ENCODE peak calls at places on chromosomes 4 and X, in eight cellular contexts. W is heart left ventricle, G is esophagus squamous epithelium, Y is IMR-90, J is endothelial cell of umbilical vein, B is ovary, N is lower leg skin, L is thyroid gland. K is an unnamed sample.

GRCh38 chrX:15849555-15849954 is 5.1 kb downstream of the AP1S2 start:
- DNase-seq in G (no peak), W (no peak), L (no peak), Y (no peak), J (peak), B (no peak), N (no peak), K (no peak)

GRCh38 chr4:88017516-88018302 is 10.3 kb downstream of the PKD2 start:
- DNase-seq in G (no peak), L (no peak), W (no peak), B (no peak), N (peak), J (peak), Y (peak), K (no peak)

GRCh38 chr4:108080752-108081151 is 88.0 kb downstream of the LEF1 start:
- DNase-seq in J (no peak), B (no peak), G (no peak), Y (no peak), L (no peak), W (no peak), N (no peak), K (no peak)

GRCh38 chr4:138540056-138540800 is 298.1 kb upstream of the SLC7A11 start:
- DNase-seq in W (no peak), N (no peak), G (no peak), Y (peak), B (no peak), J (no peak), L (no peak), K (no peak)

GRCh38 chr4:7491915-7492314 is 57.2 kb upstream of the PSAPL1 start:
- DNase-seq in B (no peak), L (no peak), Y (no peak), G (no peak), W (no peak), J (no peak), N (no peak), K (no peak)

GRCh38 chr4:60575336-60575735 is 624.8 kb upstream of the ADGRL3 start:
- DNase-seq in B (no peak), J (no peak), L (no peak), G (no peak), W (no peak), N (no peak), Y (no peak), K (no peak)

GRCh38 chrX:34559325-34559724 is 97.8 kb downstream of the TMEM47 start:
- DNase-seq in B (no peak), L (no peak), N (no peak), Y (peak), W (no peak), G (no peak), J (peak), K (no peak)

GRCh38 chr4:129358571-129358970 is 262.6 kb downstream of the C4orf33 start:
- DNase-seq in J (peak), W (no peak), L (no peak), Y (peak), N (no peak), G (no peak), B (no peak), K (no peak)

GRCh38 chr4:182063651-182064050 is 179.6 kb upstream of the TENM3 start:
- DNase-seq in G (no peak), Y (no peak), N (no peak), B (no peak), W (no peak), J (no peak), L (no peak), K (no peak)

GRCh38 chrX:99078301-99078700 is 1331.8 kb downstream of the PCDH19 start:
- DNase-seq in N (no peak), Y (no peak), J (no peak), L (no peak), W (no peak), B (no peak), G (no peak), K (no peak)

GRCh38 chr4:8474856-8475255 is 34.3 kb downstream of the TRMT44 start:
- DNase-seq in B (no peak), N (no peak), J (no peak), L (no peak), W (no peak), Y (no peak), G (no peak), K (no peak)

GRCh38 chr4:24394041-24394440 is 190.3 kb downstream of the DHX15 start:
- DNase-seq in J (no peak), G (no peak), B (no peak), Y (peak), L (no peak), N (no peak), W (no peak), K (no peak)

GRCh38 chr4:165464813-165465381 is 86.1 kb downstream of the CPE start:
- DNase-seq in J (peak), N (no peak), L (peak), G (no peak), Y (peak), W (no peak), B (no peak), K (no peak)

GRCh38 chrX:45849261-45849660 is 648.6 kb upstream of the DIPK2B start:
- DNase-seq in J (peak), Y (peak), W (no peak), G (no peak), N (no peak), B (no peak), L (peak), K (no peak)

GRCh38 chr4:101162990-101163380 is 184.3 kb downstream of the PPP3CA start:
- DNase-seq in N (no peak), Y (no peak), B (no peak), L (no peak), W (no peak), G (no peak), J (no peak), K (no peak)

GRCh38 chrX:66035667-66036066 is 4.2 kb downstream of the VSIG4 start:
- DNase-seq in L (no peak), G (no peak), B (no peak), Y (no peak), N (no peak), W (no peak), J (no peak), K (no peak)

GRCh38 chr4:2350982-2351381 is 67.5 kb downstream of the ZFYVE28 start:
- DNase-seq in Y (no peak), L (no peak), G (no peak), J (no peak), B (no peak), N (no peak), W (peak), K (no peak)

GRCh38 chrX:22922961-22923360 is 76.8 kb upstream of the DDX53 start:
- DNase-seq in J (no peak), Y (peak), N (no peak), L (no peak), B (peak), W (no peak), G (no peak), K (no peak)

GRCh38 chrX:48703642-48704481 is 7.3 kb downstream of the SUV39H1 start:
- DNase-seq in N (no peak), J (no peak), B (no peak), G (no peak), L (no peak), W (no peak), Y (peak), K (peak)

GRCh38 chrX:45669715-45670360 is 469.2 kb upstream of the DIPK2B start:
- DNase-seq in Y (peak), G (no peak), L (no peak), J (no peak), W (no peak), N (no peak), B (no peak), K (no peak)

GRCh38 chrX:153413731-153414130 is 2.5 kb downstream of the ZFP92 start:
- DNase-seq in L (no peak), J (no peak), W (no peak), B (no peak), N (no peak), G (no peak), Y (no peak), K (no peak)

GRCh38 chrX:155768036-155768769 is 112.9 kb upstream of the VAMP7 start:
- DNase-seq in J (no peak), Y (peak), G (no peak), N (no peak), W (peak), L (no peak), B (no peak), K (no peak)

GRCh38 chr4:20623936-20624335 is 76.3 kb upstream of the PACRGL start:
- DNase-seq in N (no peak), J (no peak), G (no peak), Y (no peak), L (no peak), W (no peak), B (no peak), K (no peak)

GRCh38 chr4:59570850-59571476 is 1629.2 kb upstream of the ADGRL3 start:
- DNase-seq in Y (no peak), B (no peak), W (no peak), G (no peak), L (no peak), N (no peak), J (no peak), K (no peak)

GRCh38 chr4:119300072-119300387 is 21.9 kb downstream of the FABP2 start:
- DNase-seq in G (no peak), L (peak), Y (peak), J (peak), B (peak), N (peak), W (peak), K (peak)

GRCh38 chrX:40176256-40176978 is 78.7 kb upstream of the BCOR start:
- DNase-seq in Y (no peak), B (peak), G (peak), W (peak), J (peak), L (peak), N (no peak), K (no peak)
- TF ChIP-seq POLR2A in Y (no peak), B (peak), G (no peak), W (no peak), J (no peak), L (no peak), N (no peak), K (no peak)

GRCh38 chr4:5752803-5753184 is 41.8 kb downstream of the EVC start:
- DNase-seq in J (no peak), G (no peak), W (no peak), Y (no peak), B (no peak), N (no peak), L (no peak), K (no peak)
- H3K4me3 ChIP-seq in J (no peak), G (no peak), W (no peak), Y (no peak), B (no peak), N (no peak), L (no peak), K (no peak)

DNA sequence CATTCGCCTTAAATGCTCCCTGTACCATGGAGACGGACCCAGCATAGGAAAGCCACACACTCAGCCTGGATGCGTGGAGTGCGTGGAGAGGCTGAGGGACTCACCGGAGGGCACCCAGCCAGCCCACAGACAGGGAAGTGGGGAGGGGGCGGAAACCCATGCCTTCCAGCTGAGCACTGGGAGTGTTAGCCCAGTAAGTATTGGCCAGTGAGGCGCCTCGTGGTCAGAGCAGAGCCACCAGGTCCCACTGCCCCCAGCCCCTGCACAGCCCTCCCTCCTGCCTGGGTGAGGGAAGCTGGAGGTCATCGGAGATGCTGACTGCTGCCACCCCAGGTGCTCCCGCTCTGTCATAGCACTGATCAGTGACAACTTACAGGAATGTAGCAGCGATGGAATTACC is 15.3 kb downstream of the SUPT20HL1 start:
- DNase-seq in B (no peak), J (no peak), W (no peak), L (no peak), Y (no peak), N (no peak), G (no peak), K (no peak)
- TF ChIP-seq CTCF in B (no peak), J (no peak), W (no peak), L (no peak), Y (no peak), N (no peak), G (no peak), K (no peak)

GRCh38 chrX:38327007-38327774 is at the start of gene RPGR:
- DNase-seq in G (peak), B (peak), W (peak), N (peak), J (peak), Y (peak), L (peak), K (peak)
- TF ChIP-seq POLR2A in G (no peak), B (peak), W (no peak), N (no peak), J (peak), Y (peak), L (no peak), K (no peak)

DNA sequence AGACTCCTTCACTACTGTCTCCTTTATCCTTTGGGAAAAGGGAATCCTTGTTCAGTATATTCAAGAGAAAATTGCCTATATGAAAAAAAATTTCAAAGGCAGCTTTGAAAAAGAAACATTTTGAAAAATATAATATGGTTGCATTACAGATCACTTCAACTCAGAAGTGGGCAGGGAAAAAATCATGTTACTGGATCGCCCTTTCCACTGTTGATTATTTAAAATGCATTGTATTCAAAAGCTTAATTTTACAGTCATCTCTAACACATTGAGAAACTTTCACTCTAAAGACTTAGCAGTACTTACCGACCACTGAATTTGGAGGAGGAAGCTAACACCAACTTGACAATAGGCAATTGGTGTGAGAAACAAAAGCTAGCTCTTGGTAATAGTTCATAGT is 101.8 kb downstream of the CEP135 start:
- DNase-seq in J (no peak), N (no peak), L (no peak), G (no peak), W (no peak), Y (no peak), B (no peak), K (no peak)
- H3K4me3 ChIP-seq in J (peak), N (no peak), L (no peak), G (no peak), W (no peak), Y (no peak), B (no peak), K (no peak)

GRCh38 chrX:74383611-74384010 is 37.7 kb upstream of the SLC16A2 start:
- DNase-seq in N (no peak), L (peak), W (no peak), J (peak), G (no peak), Y (peak), B (peak), K (no peak)
- TF ChIP-seq CTCF in N (no peak), L (peak), W (peak), J (peak), G (peak), Y (peak), B (no peak), K (peak)

GRCh38 chr4:80207664-80208063 is 10.4 kb downstream of the PRDM8 start:
- DNase-seq in Y (no peak), J (no peak), G (no peak), B (no peak), N (no peak), L (no peak), W (no peak), K (no peak)

GRCh38 chr4:80209302-80209701 is 12.0 kb downstream of the PRDM8 start:
- DNase-seq in L (no peak), N (no peak), B (no peak), J (no peak), Y (no peak), G (no peak), W (no peak), K (no peak)

GRCh38 chr4:80207172-80207583 is 9.9 kb downstream of the PRDM8 start:
- DNase-seq in J (no peak), Y (no peak), B (no peak), G (no peak), L (peak), N (no peak), W (no peak), K (no peak)

GRCh38 chr4:80210549-80210948 is 13.2 kb downstream of the PRDM8 start:
- DNase-seq in Y (no peak), B (no peak), W (no peak), G (no peak), J (no peak), N (no peak), L (no peak), K (no peak)

DNA sequence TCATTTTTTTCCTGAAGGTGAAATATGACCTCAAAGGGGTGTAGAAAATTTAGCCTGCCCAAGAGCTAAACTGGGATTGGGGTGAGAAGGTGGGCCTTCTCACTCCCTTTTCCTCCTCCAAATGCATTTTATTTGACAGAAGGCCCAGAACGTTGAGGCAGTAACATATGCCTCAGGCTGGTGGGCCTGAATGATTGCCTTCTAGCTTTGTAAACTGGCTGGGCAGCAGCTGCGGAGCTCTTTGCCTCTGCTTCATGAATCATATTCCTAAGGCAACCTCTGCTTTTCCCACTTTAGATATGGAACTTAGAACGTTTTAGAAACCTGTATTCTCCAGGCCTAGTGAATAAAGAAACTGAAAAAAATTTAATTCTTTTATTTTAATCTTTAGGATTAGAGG is 11.3 kb downstream of the PRDM8 start:
- DNase-seq in W (no peak), L (no peak), N (no peak), G (no peak), Y (peak), J (no peak), B (no peak), K (no peak)
- TF ChIP-seq POLR2A in W (no peak), L (no peak), N (no peak), G (no peak), Y (no peak), J (no peak), B (no peak), K (no peak)

GRCh38 chrX:136250191-136251041 is 784 bp downstream of the MAP7D3 start:
- DNase-seq in J (peak), W (no peak), L (no peak), G (no peak), Y (no peak), N (no peak), B (no peak), K (no peak)
- H3K4me3 ChIP-seq in J (peak), W (peak), L (no peak), G (peak), Y (peak), N (peak), B (peak), K (peak)

K was measured in breast epithelium.